ENCODE peak calls at places on chromosome 6, in four cellular contexts. C is AML-193, E is heart left ventricle, I is NCI-H2081. W is an unnamed sample.

GRCh38 chr6:85078071-85078470 is 313.7 kb upstream of the TBX18 start:
- DNase-seq in C (no peak), E (no peak), I (no peak), W (no peak)

GRCh38 chr6:161327360-161327953 is 53.6 kb upstream of the AGPAT4 start:
- DNase-seq in C (no peak), E (no peak), I (no peak), W (no peak)

GRCh38 chr6:19999319-20000191 is 162.4 kb downstream of the ID4 start:
- DNase-seq in C (peak), E (no peak), I (no peak), W (no peak)

GRCh38 chr6:144319193-144319592 is 34.1 kb downstream of the UTRN start:
- DNase-seq in C (no peak), E (no peak), I (no peak), W (no peak)

GRCh38 chr6:30614843-30615218 is 2.2 kb downstream of the PPP1R10 start:
- DNase-seq in C (peak), E (peak), I (peak), W (peak)

GRCh38 chr6:2127484-2127911 is 117.9 kb downstream of the GMDS start:
- DNase-seq in C (no peak), E (peak), I (no peak), W (peak)

GRCh38 chr6:134787261-134787871 is 162.5 kb downstream of the ALDH8A1 start:
- DNase-seq in C (no peak), E (no peak), I (no peak), W (no peak)

GRCh38 chr6:22673474-22673873 is 104.1 kb downstream of the HDGFL1 start:
- DNase-seq in C (no peak), E (no peak), I (no peak), W (no peak)

GRCh38 chr6:150177260-150178246 is 34.7 kb downstream of the PPP1R14C start:
- DNase-seq in C (no peak), E (peak), I (no peak), W (no peak)

GRCh38 chr6:36752886-36753506 is 55.4 kb downstream of the RAB44 start:
- DNase-seq in C (no peak), E (no peak), I (no peak), W (peak)

GRCh38 chr6:98828210-98828798 is 6.1 kb upstream of the POU3F2 start:
- DNase-seq in C (no peak), E (no peak), I (no peak), W (no peak)

GRCh38 chr6:168631589-168631988 is 190.6 kb downstream of the SMOC2 start:
- DNase-seq in C (no peak), E (no peak), I (no peak), W (no peak)

GRCh38 chr6:116764557-116764960 is 960 bp downstream of the FAM162B start:
- DNase-seq in C (no peak), E (peak), I (no peak), W (peak)

GRCh38 chr6:12164508-12164770 is 125.7 kb upstream of the EDN1 start:
- DNase-seq in C (no peak), E (no peak), I (no peak), W (no peak)

GRCh38 chr6:48048460-48049146 is 62.4 kb downstream of the PTCHD4 start:
- DNase-seq in C (no peak), E (no peak), I (no peak), W (no peak)

GRCh38 chr6:57252975-57253374 is 30.9 kb upstream of the RAB23 start:
- DNase-seq in C (no peak), E (no peak), I (no peak), W (no peak)